ENCODE peak calls at places on chromosomes 16 and 17, in nine cellular contexts. F is NCI-H1105; R is thoracic aorta; K is HL-60; Q is endothelial cell of umbilical vein; Z is stimulated activated CD8-positive, alpha-beta memory T cell treated with anti-CD3 and anti-CD28 coated beads, Interleukin-4, amount 100 ng/mL, for 1 hour; C is ELR; S is Daoy; O is HT1080. A is an unnamed sample.

GRCh38 chr16:27369806-27370205 is 32.2 kb upstream of the IL21R start:
- DNase-seq in R (no peak), Q (no peak), O (peak), F (no peak), C (peak), K (no peak), Z (no peak), S (no peak), A (no peak)

GRCh38 chr17:77264617-77265230 is 124.0 kb downstream of the SEC14L1 start:
- DNase-seq in O (no peak), Z (no peak), C (no peak), R (no peak), Q (no peak), F (peak), S (no peak), K (no peak), A (no peak)

GRCh38 chr16:83797013-83797412 is 10.8 kb upstream of the HSBP1 start:
- DNase-seq in Q (no peak), R (no peak), Z (no peak), F (no peak), S (no peak), K (no peak), O (no peak), C (no peak), A (no peak)

GRCh38 chr16:9256196-9256595 is 164.8 kb downstream of the HAPSTR1 start:
- DNase-seq in S (peak), Q (peak), C (peak), K (no peak), Z (no peak), O (no peak), F (no peak), R (no peak), A (no peak)

GRCh38 chr16:6125483-6126259 is 1028.1 kb upstream of the EEF2KMT start:
- DNase-seq in Z (no peak), C (peak), S (peak), O (peak), K (no peak), Q (no peak), R (no peak), F (no peak), A (no peak)

GRCh38 chr16:85582177-85582888 is 30.8 kb upstream of the GSE1 start:
- DNase-seq in C (no peak), F (no peak), O (no peak), Z (no peak), Q (no peak), R (no peak), S (peak), K (no peak), A (no peak)

GRCh38 chr17:35170968-35171771 is 23.0 kb downstream of the SLC35G3 start:
- DNase-seq in K (no peak), F (no peak), S (peak), R (no peak), Z (no peak), Q (peak), C (peak), O (peak), A (no peak)

GRCh38 chr17:34652001-34652400 is 72.6 kb downstream of the TMEM132E start:
- DNase-seq in Q (no peak), F (no peak), K (no peak), C (no peak), O (no peak), R (no peak), Z (no peak), S (no peak), A (no peak)

GRCh38 chr17:31216053-31216751 is 80.8 kb downstream of the OMG start:
- DNase-seq in K (no peak), O (peak), Q (peak), S (peak), C (peak), R (no peak), F (peak), Z (no peak), A (peak)

GRCh38 chr17:40121191-40121885 is 433 bp upstream of the MSL1 start:
- DNase-seq in Q (peak), Z (no peak), R (no peak), S (peak), C (peak), O (no peak), K (no peak), F (peak), A (no peak)

GRCh38 chr17:35612924-35613521 is 25.9 kb downstream of the AP2B1 start:
- DNase-seq in F (peak), Z (no peak), S (peak), R (no peak), O (peak), K (no peak), Q (peak), C (peak), A (peak)

GRCh38 chr17:79986441-79987186 is 49.1 kb downstream of the TBC1D16 start:
- DNase-seq in K (no peak), Q (no peak), F (no peak), Z (no peak), O (no peak), R (no peak), S (no peak), C (no peak), A (no peak)

GRCh38 chr17:78128616-78129384 is at the start of gene TMC6:
- DNase-seq in F (peak), Q (peak), C (peak), O (no peak), S (peak), R (no peak), Z (no peak), K (peak), A (peak)

GRCh38 chr17:17206149-17206912 is at the start of gene PLD6:
- DNase-seq in O (no peak), Q (peak), F (peak), S (peak), Z (peak), K (peak), C (peak), R (no peak), A (peak)

GRCh38 chr16:89334988-89335802 is 117.7 kb downstream of the ZNF778 start:
- DNase-seq in Q (no peak), K (no peak), C (no peak), R (no peak), Z (no peak), F (no peak), S (no peak), O (no peak), A (no peak)

GRCh38 chr16:4410335-4411075 is 5.9 kb downstream of the CORO7 start:
- DNase-seq in R (no peak), S (peak), O (no peak), K (no peak), Q (peak), C (peak), Z (no peak), F (peak), A (peak)

GRCh38 chr17:1058423-1059130 is 61.6 kb downstream of the TIMM22 start:
- DNase-seq in R (no peak), C (peak), K (no peak), O (peak), Q (peak), Z (no peak), F (no peak), S (peak), A (no peak)

GRCh38 chr16:13883881-13884280 is 36.1 kb upstream of the ERCC4 start:
- DNase-seq in O (no peak), S (no peak), K (no peak), Q (no peak), F (no peak), C (no peak), R (no peak), Z (no peak), A (no peak)

GRCh38 chr17:42274812-42275526 is 1.2 kb downstream of the STAT5B start:
- DNase-seq in O (no peak), Q (no peak), S (no peak), C (no peak), R (no peak), Z (no peak), F (no peak), K (no peak), A (no peak)

GRCh38 chr16:84982434-84982833 is 28.9 kb downstream of the ZDHHC7 start:
- DNase-seq in C (no peak), S (no peak), Z (no peak), F (no peak), R (no peak), O (no peak), Q (no peak), K (no peak), A (no peak)

GRCh38 chr16:57629516-57630401 is 1.3 kb downstream of the ADGRG1 start:
- DNase-seq in O (no peak), C (no peak), R (no peak), K (no peak), Z (no peak), Q (no peak), F (no peak), S (no peak), A (no peak)

GRCh38 chr17:2401426-2402221 is 764 bp upstream of the MNT start:
- DNase-seq in F (peak), O (peak), K (peak), Z (peak), Q (peak), R (peak), S (peak), C (peak), A (peak)

GRCh38 chr17:79843917-79844815 is 4.9 kb upstream of the CBX4 start:
- DNase-seq in Z (no peak), F (no peak), O (no peak), C (peak), K (no peak), R (no peak), Q (peak), S (peak), A (peak)

GRCh38 chr17:80953471-80954315 is 37.9 kb upstream of the CHMP6 start:
- DNase-seq in S (no peak), Z (no peak), F (no peak), O (no peak), K (no peak), R (no peak), Q (no peak), C (no peak), A (no peak)

GRCh38 chr16:79077391-79077790 is 523.1 kb downstream of the MAF start:
- DNase-seq in C (no peak), S (no peak), Q (no peak), Z (no peak), R (no peak), K (no peak), O (no peak), F (no peak), A (no peak)

GRCh38 chr16:77898671-77899211 is 110.4 kb downstream of the VAT1L start:
- DNase-seq in R (no peak), C (no peak), K (no peak), S (peak), Z (no peak), F (no peak), Q (no peak), O (no peak), A (no peak)

GRCh38 chr16:23248261-23249194 is 53.6 kb upstream of the SCNN1B start:
- DNase-seq in O (no peak), S (peak), F (no peak), Z (no peak), Q (no peak), C (no peak), K (no peak), R (no peak), A (no peak)

GRCh38 chr17:41489531-41489930 is at the start of gene KRT36:
- DNase-seq in F (no peak), S (no peak), O (no peak), C (no peak), K (no peak), Z (no peak), R (no peak), Q (no peak), A (no peak)

GRCh38 chr17:83010323-83011200 is 68.8 kb upstream of the METRNL start:
- DNase-seq in C (peak), Q (no peak), S (peak), O (no peak), K (no peak), R (no peak), F (no peak), Z (no peak), A (no peak)

GRCh38 chr16:84278968-84279367 is 15.7 kb upstream of the WFDC1 start:
- DNase-seq in C (no peak), O (no peak), R (no peak), K (no peak), Q (no peak), S (no peak), F (no peak), Z (no peak), A (peak)

GRCh38 chr16:75398333-75398732 is 35.0 kb downstream of the CFDP1 start:
- DNase-seq in S (no peak), R (no peak), K (no peak), F (no peak), Z (no peak), C (no peak), O (no peak), Q (no peak), A (no peak)